ENCODE peak calls at places on chromosomes 12 and 14, in six cellular contexts. P is mucosa of descending colon, C is foreskin fibroblast, E is fibroblast of villous mesenchyme, J is left lung, R is thoracic aorta. W is an unnamed sample.

GRCh38 chr12:75366629-75367028 is 24.3 kb upstream of the GLIPR1L2 start:
- DNase-seq in C (peak), P (no peak), J (no peak), R (no peak), E (no peak), W (peak)

GRCh38 chr12:107442593-107442992 is 243.0 kb upstream of the PWP1 start:
- DNase-seq in P (no peak), J (no peak), C (no peak), E (peak), R (no peak), W (no peak)

GRCh38 chr12:86376052-86376451 is 119.9 kb upstream of the MGAT4C start:
- DNase-seq in C (no peak), R (no peak), E (no peak), P (no peak), J (no peak), W (no peak)

GRCh38 chr12:50924439-50925341 is 27.7 kb upstream of the HIGD1C start:
- DNase-seq in E (peak), C (peak), J (no peak), R (peak), P (peak), W (peak)

GRCh38 chr14:33943484-33943883 is 7.4 kb downstream of the EGLN3 start:
- DNase-seq in E (no peak), P (peak), R (no peak), C (no peak), J (no peak), W (no peak)

GRCh38 chr12:111443586-111443985 is 37.9 kb downstream of the SH2B3 start:
- DNase-seq in R (no peak), J (no peak), E (peak), C (peak), P (no peak), W (no peak)

GRCh38 chr12:18284461-18284860 is 23.1 kb downstream of the PIK3C2G start:
- DNase-seq in R (no peak), P (no peak), E (peak), J (no peak), C (no peak), W (no peak)

GRCh38 chr12:89016970-89017778 is 335.1 kb downstream of the DUSP6 start:
- DNase-seq in R (no peak), J (no peak), E (peak), C (peak), P (peak), W (peak)

GRCh38 chr12:24839268-24839791 is 109.6 kb downstream of the BCAT1 start:
- DNase-seq in E (peak), C (peak), R (no peak), P (no peak), J (no peak), W (peak)

GRCh38 chr14:24277606-24278321 is 6.4 kb upstream of the RABGGTA start:
- DNase-seq in R (no peak), P (peak), C (no peak), E (no peak), J (no peak), W (no peak)

GRCh38 chr12:7709969-7710368 is 1.3 kb upstream of the DPPA3 start:
- DNase-seq in J (no peak), R (no peak), P (no peak), E (no peak), C (no peak), W (no peak)

GRCh38 chr12:51752490-51752889 is 96.0 kb downstream of the FIGNL2 start:
- DNase-seq in P (peak), R (peak), J (no peak), C (peak), E (peak), W (peak)

GRCh38 chr12:13210022-13210539 is 13.6 kb downstream of the EMP1 start:
- DNase-seq in C (no peak), R (no peak), J (no peak), P (no peak), E (no peak), W (no peak)

GRCh38 chr12:14700935-14701334 is 4.5 kb upstream of the GUCY2C start:
- DNase-seq in E (no peak), R (no peak), J (no peak), C (no peak), P (no peak), W (no peak)

GRCh38 chr12:103241184-103241583 is 254.6 kb downstream of the C12orf42 start:
- DNase-seq in E (no peak), R (no peak), C (no peak), P (no peak), J (no peak), W (no peak)

GRCh38 chr12:49105504-49106120 is 5.0 kb downstream of the LMBR1L start:
- DNase-seq in C (no peak), P (no peak), R (no peak), E (no peak), J (no peak), W (peak)

GRCh38 chr12:63889721-63890509 is 45.4 kb downstream of the SRGAP1 start:
- DNase-seq in E (no peak), J (no peak), C (no peak), P (no peak), R (no peak), W (no peak)

GRCh38 chr12:117671734-117672133 is 297.1 kb downstream of the KSR2 start:
- DNase-seq in C (no peak), R (no peak), J (no peak), P (peak), E (no peak), W (peak)

GRCh38 chr12:63151061-63151897 is at the start of gene AVPR1A:
- DNase-seq in J (peak), P (peak), R (no peak), C (no peak), E (no peak), W (peak)

GRCh38 chr12:43337571-43338497 is 214.2 kb downstream of the ADAMTS20 start:
- DNase-seq in E (no peak), C (no peak), R (no peak), J (no peak), P (no peak), W (peak)

GRCh38 chr12:111828338-111828979 is 13.6 kb upstream of the MAPKAPK5 start:
- DNase-seq in E (no peak), C (no peak), J (peak), P (no peak), R (no peak), W (no peak)

GRCh38 chr12:38155020-38155395 is 161.6 kb upstream of the ALG10B start:
- DNase-seq in P (no peak), R (no peak), J (no peak), C (no peak), E (no peak), W (no peak)

GRCh38 chr12:33322519-33322918 is 117.1 kb downstream of the SYT10 start:
- DNase-seq in E (no peak), J (no peak), P (no peak), C (no peak), R (no peak), W (no peak)

GRCh38 chr14:74670726-74671125 is 42.2 kb downstream of the AREL1 start:
- DNase-seq in P (no peak), R (no peak), J (no peak), E (peak), C (no peak), W (peak)

GRCh38 chr12:48969847-48970701 is 1.5 kb downstream of the WNT10B start:
- DNase-seq in R (no peak), C (no peak), J (peak), P (no peak), E (no peak), W (no peak)

GRCh38 chr12:71194657-71195056 is 36.9 kb upstream of the TSPAN8 start:
- DNase-seq in J (no peak), C (no peak), P (no peak), R (no peak), E (no peak), W (no peak)

GRCh38 chr14:25095784-25096390 is 45.9 kb upstream of the STXBP6 start:
- DNase-seq in J (no peak), R (no peak), E (no peak), P (peak), C (no peak), W (no peak)

GRCh38 chr14:99633141-99633540 is 11.8 kb upstream of the HHIPL1 start:
- DNase-seq in R (no peak), E (no peak), J (no peak), C (no peak), P (no peak), W (no peak)

GRCh38 chr12:58566599-58566998 is 353.7 kb downstream of the LRIG3 start:
- DNase-seq in J (no peak), E (peak), C (peak), P (no peak), R (no peak), W (peak)

GRCh38 chr14:104130974-104131651 is 7.3 kb upstream of the KIF26A start:
- DNase-seq in J (peak), C (no peak), E (peak), R (no peak), P (peak), W (no peak)

GRCh38 chr14:90454041-90455000 is 57.5 kb downstream of the CALM1 start:
- DNase-seq in R (peak), C (peak), P (peak), J (no peak), E (peak), W (peak)

GRCh38 chr12:113876160-113876559 is 90.0 kb downstream of the RBM19 start:
- DNase-seq in P (no peak), C (no peak), R (no peak), J (no peak), E (no peak), W (no peak)

GRCh38 chr14:99035712-99036593 is 236.0 kb downstream of the BCL11B start:
- DNase-seq in C (peak), J (peak), E (peak), R (peak), P (peak), W (peak)

GRCh38 chr12:27456618-27457017 is 10.1 kb downstream of the SMCO2 start:
- DNase-seq in E (no peak), C (no peak), R (no peak), J (no peak), P (peak), W (no peak)
- TF ChIP-seq CTCF in E (no peak), C (no peak), R (no peak), J (no peak), P (no peak), W (no peak)

GRCh38 chr14:30238936-30239335 is 311.3 kb upstream of the PRKD1 start:
- DNase-seq in C (no peak), E (no peak), J (no peak), P (no peak), R (no peak), W (no peak)

GRCh38 chr14:30242742-30243141 is 315.1 kb upstream of the PRKD1 start:
- DNase-seq in R (no peak), J (no peak), E (no peak), C (no peak), P (no peak), W (no peak)

GRCh38 chr14:30240002-30240401 is 312.4 kb upstream of the PRKD1 start:
- DNase-seq in P (no peak), E (no peak), R (no peak), J (no peak), C (no peak), W (no peak)

GRCh38 chr14:30243157-30243556 is 315.5 kb upstream of the PRKD1 start:
- DNase-seq in C (no peak), R (no peak), J (no peak), E (no peak), P (no peak), W (no peak)

DNA sequence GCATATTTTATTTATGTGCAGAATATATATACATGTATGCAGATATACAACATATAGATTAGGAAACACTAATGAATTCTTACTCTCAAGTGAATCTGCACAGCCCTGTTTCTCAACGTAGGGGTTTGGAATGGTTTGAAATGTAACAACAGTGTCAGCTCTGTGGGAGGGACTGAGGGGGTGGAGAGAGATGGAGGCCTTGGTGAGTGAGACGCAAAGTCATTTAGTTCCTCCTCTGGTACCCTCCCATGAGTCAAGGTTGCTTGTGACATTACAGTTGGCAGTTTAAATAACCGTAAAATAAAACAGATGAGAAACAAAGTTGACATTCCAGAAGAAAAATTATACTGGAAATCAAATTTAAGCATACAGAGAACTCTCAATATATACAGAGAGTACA is 313.0 kb upstream of the PRKD1 start:
- DNase-seq in R (no peak), E (no peak), C (peak), P (no peak), J (no peak), W (no peak)
- H3K4me3 ChIP-seq in R (no peak), E (no peak), C (no peak), P (no peak), J (no peak), W (no peak)

DNA sequence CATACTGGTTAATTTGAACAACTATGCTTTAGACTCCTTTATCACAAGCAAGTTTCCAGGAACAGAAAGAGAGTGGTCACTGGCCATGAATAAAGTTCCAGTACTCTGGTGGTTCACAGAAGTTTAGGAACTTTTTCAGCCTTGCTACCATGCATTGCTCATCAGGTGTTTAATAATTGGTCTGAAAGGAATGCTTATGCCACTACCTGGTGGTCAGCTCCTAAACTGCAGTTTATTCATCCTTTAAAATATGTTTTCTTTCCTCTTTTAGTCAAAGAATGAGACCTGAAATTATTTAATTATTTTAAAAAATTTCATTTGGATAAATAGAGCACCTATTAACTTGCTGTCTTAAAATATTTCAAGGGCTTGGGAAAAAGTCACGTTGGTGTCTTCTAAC is 260.1 kb upstream of the OR4E1 start:
- DNase-seq in C (no peak), P (no peak), J (no peak), R (no peak), E (no peak), W (no peak)
- TF ChIP-seq CTCF in C (no peak), P (no peak), J (no peak), R (no peak), E (no peak), W (peak)

GRCh38 chr14:76329150-76329881 is 46.6 kb upstream of the ESRRB start:
- DNase-seq in J (no peak), E (no peak), C (no peak), R (no peak), P (no peak), W (no peak)
- H3K4me3 ChIP-seq in J (no peak), E (no peak), C (no peak), R (no peak), P (no peak), W (no peak)

GRCh38 chr12:123643911-123644310 is 10.3 kb downstream of the GTF2H3 start:
- DNase-seq in P (no peak), E (no peak), J (no peak), C (no peak), R (no peak), W (no peak)

GRCh38 chr12:123645851-123646250 is 12.2 kb downstream of the GTF2H3 start:
- DNase-seq in P (no peak), C (no peak), R (no peak), J (no peak), E (no peak), W (no peak)
- TF ChIP-seq CTCF in P (no peak), C (no peak), R (no peak), J (no peak), E (no peak), W (no peak)

GRCh38 chr14:68822964-68823363 is 30.1 kb upstream of the ZFP36L1 start:
- DNase-seq in R (no peak), E (no peak), P (no peak), C (no peak), J (no peak), W (no peak)
- H3K4me3 ChIP-seq in R (no peak), E (no peak), P (no peak), C (no peak), J (no peak), W (no peak)

DNA sequence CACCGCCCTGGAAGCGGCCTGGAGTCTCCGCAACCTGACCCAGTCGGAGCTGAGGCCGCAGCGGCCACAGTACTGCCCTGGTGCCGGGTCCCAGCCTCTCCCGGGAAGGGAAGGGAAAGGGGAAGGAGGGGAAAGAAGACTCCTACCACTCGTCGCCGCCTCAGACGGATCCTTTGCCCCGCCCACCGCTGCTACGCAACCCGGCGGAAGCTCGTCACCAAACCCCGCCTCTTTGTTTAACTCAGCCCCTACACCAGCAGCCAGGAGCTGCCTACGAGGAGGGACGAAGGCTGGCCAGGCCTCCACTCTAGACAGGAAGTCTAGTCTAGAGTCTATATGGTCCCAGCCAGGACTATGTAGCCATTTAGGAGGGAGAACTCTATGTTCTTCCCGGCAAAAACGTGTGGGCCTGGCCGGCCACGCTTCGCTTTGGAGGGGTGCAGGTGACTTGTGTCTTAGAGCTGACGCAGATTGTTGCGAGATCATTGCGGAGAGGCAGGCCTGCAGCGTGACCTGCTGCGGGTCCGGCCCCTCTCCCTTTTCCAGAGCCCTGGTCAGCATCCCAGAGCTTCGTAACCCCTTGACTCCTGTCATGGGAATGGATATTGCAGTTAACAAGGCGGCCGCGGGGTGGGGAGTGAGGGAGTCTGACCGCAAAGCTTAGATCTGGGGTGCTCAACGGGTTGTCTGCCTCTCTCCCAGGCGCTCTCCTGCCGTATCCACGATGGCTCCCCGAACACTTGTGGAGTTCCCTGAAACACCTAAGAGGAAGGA is at the start of gene RNF41:
- DNase-seq in E (peak), R (peak), C (peak), P (peak), J (peak), W (peak)
- TF ChIP-seq CTCF in E (no peak), R (peak), C (no peak), P (no peak), J (no peak), W (no peak)

W was measured in astrocyte of the spinal cord.